ENCODE peak calls at places on chromosome 15, in five cellular contexts. I, J, T, S and F are unnamed samples.

GRCh38 chr15:73922186-73923151 is 3.8 kb upstream of the LOXL1 start:
- DNase-seq in T (peak; percentile 43), S (no peak), J (no peak), I (no peak), F (no peak)

GRCh38 chr15:68299436-68299835 is 21.9 kb downstream of the FEM1B start:
- DNase-seq in T (no peak), S (peak; percentile 16), I (no peak), J (no peak), F (no peak)

GRCh38 chr15:62524848-62525247 is 359.8 kb upstream of the C2CD4B start:
- DNase-seq in T (no peak), I (peak; percentile 50), S (no peak), J (no peak), F (no peak)

GRCh38 chr15:48872632-48873031 is 5.3 kb upstream of the EID1 start:
- DNase-seq in T (no peak), S (no peak), I (no peak), J (no peak), F (no peak)

GRCh38 chr15:48858401-48858800 is 19.5 kb upstream of the EID1 start:
- DNase-seq in T (no peak), I (peak; percentile 56), S (no peak), J (no peak), F (no peak)

GRCh38 chr15:99307735-99308134 is 56.5 kb downstream of the LRRC28 start:
- DNase-seq in T (no peak), I (no peak), S (no peak), J (no peak), F (no peak)

GRCh38 chr15:70245932-70246622 is 148.4 kb upstream of the TLE3 start:
- DNase-seq in J (no peak), S (no peak), I (peak; percentile 71), T (peak; percentile 74), F (no peak)

GRCh38 chr15:53872410-53872809 is 105.8 kb upstream of the UNC13C start:
- DNase-seq in S (no peak), J (no peak), T (no peak), I (no peak), F (no peak)

GRCh38 chr15:96311639-96312038 is 18.9 kb upstream of the NR2F2 start:
- DNase-seq in I (no peak), S (no peak), J (no peak), T (no peak), F (no peak)

GRCh38 chr15:96553006-96553405 is 222.5 kb downstream of the NR2F2 start:
- DNase-seq in S (no peak), J (no peak), T (no peak), I (no peak), F (no peak)

GRCh38 chr15:80194914-80195313 is 42.1 kb downstream of the FAH start:
- DNase-seq in S (no peak), T (no peak), I (no peak), J (no peak), F (no peak)

GRCh38 chr15:68204776-68205557 is at the start of gene CALML4:
- DNase-seq in I (peak; percentile 39), T (peak; percentile 74), J (no peak), S (peak; percentile 95), F (peak; percentile 90)

GRCh38 chr15:31340591-31340990 is 14.0 kb downstream of the KLF13 start:
- DNase-seq in J (no peak), S (no peak), T (no peak), I (no peak), F (no peak)

GRCh38 chr15:74375303-74375693 is 7.9 kb upstream of the CYP11A1 start:
- DNase-seq in T (peak; percentile 85), J (no peak), I (peak; percentile 93), S (peak; percentile 89), F (peak; percentile 70)

GRCh38 chr15:80710635-80711553 is 15.8 kb downstream of the ABHD17C start:
- DNase-seq in T (no peak), I (peak; percentile 52), J (no peak), S (no peak), F (no peak)

GRCh38 chr15:51499379-51499976 is 123.1 kb downstream of the DMXL2 start:
- DNase-seq in S (no peak), I (peak; percentile 60), T (no peak), J (no peak), F (peak; percentile 42)

GRCh38 chr15:38073278-38073930 is 139.0 kb downstream of the TMCO5A start:
- DNase-seq in S (peak; percentile 71), I (peak; percentile 7), J (no peak), T (no peak), F (no peak)

GRCh38 chr15:37086521-37086920 is 13.8 kb downstream of the MEIS2 start:
- DNase-seq in I (no peak), S (no peak), J (no peak), T (no peak), F (no peak)

GRCh38 chr15:80242132-80242769 is 9.8 kb downstream of the CTXND1 start:
- DNase-seq in T (no peak), I (peak; percentile 40), S (no peak), J (no peak), F (no peak)

GRCh38 chr15:61228025-61228901 is 839 bp downstream of the RORA start:
- DNase-seq in S (peak; percentile 24), I (peak; percentile 10), J (no peak), T (peak; percentile 46), F (no peak)

GRCh38 chr15:62875626-62876021 is 166.9 kb upstream of the TPM1 start:
- DNase-seq in J (no peak), S (no peak), I (no peak), T (no peak), F (no peak)

GRCh38 chr15:33190539-33190938 is 4.0 kb downstream of the FMN1 start:
- DNase-seq in T (no peak), J (no peak), I (no peak), S (no peak), F (no peak)

GRCh38 chr15:53564647-53565046 is 194.8 kb downstream of the WDR72 start:
- DNase-seq in S (no peak), J (no peak), T (no peak), I (no peak), F (no peak)

DNA sequence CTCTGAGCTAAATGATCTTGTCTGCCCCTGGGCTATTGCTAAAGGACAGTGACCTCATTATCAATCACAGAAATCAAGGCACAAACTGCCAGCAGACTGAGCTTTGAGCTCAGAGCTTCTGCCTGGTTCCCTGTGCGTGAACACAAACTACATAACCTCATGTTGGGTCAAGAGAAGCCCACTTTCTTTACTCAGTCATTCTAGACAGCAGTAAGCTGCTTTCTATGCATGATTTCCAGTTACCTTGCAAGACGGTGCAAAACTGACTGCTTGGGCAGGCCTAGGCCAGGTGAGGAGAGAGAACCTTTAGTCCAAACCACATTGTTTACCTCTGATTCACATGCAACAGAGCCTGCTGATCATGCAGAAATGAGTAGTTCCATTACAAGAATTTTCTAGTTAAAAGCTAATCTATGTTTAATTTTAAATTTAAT is 75.1 kb downstream of the ARRDC4 start:
- DNase-seq in T (no peak), S (no peak), J (no peak), I (peak; percentile 61), F (no peak)
- TF ChIP-seq CTCF in T (no peak), S (no peak), J (no peak), I (no peak), F (no peak)

DNA sequence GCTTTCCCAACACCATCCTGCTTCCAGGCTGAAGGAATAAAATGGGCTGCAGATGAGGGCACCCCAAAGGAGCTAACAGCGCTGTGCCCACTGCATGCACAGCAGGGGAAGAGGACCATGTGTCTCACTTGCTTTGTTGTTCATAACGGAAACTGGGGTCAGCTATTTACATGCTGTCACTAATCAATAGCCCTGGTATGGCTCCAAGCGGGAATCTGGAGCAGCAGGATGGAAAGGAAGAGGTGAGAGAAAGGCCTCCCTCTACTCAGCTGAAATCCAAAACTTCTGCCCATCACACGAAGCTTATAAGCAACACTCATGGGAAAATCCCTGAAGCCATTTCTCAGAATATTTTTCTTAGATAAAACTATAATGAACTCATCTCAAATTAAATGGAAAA is 67.4 kb downstream of the TBC1D2B start:
- DNase-seq in S (no peak), T (no peak), I (no peak), J (no peak), F (no peak)
- H3K4me3 ChIP-seq in S (no peak overlapping the region), T (no peak overlapping the region), I (no peak overlapping the region), J (no peak overlapping the region), F (no peak overlapping the region)

GRCh38 chr15:40289140-40289775 is 6.4 kb upstream of the ANKRD63 start:
- DNase-seq in J (no peak), S (peak; percentile 84), I (peak; percentile 61), T (no peak), F (peak; percentile 91)
- TF ChIP-seq CTCF in J (no peak), S (no peak), I (peak; percentile 21), T (no peak), F (peak; percentile 64)

DNA sequence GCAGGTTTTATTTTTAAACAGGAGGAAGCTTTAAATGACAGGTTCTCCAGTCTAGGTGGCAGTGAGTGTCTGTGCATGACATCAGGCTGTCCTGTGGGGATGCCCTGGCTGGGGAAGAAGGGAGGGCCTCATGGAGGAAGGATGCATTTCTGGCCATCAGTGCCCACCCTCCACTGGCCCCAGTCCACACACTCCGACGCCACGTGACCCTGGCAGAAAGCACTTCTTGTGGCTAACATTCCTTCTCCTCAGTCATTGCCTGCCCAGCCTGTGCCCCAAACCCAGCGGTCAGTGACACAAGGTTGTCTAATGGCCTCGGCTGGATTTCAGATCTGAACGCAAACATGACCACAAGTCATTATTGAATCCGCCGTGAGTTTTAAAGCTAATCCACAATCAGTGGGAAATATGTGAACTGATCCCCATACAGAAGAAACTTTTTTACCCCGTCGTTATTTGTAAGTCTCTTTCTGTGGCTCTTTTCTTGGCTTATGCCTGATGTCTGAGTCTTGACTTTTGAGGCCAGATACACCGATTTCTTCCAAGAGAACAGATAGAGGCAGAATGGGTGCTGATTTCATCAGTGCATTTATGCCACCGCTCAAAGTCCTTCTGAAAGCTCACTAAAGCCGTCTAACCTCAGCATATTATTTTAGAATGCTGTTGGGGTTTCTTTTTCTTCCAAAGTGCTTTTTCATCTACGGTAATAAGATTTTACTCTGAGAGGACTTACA is 17.3 kb upstream of the LRRK1 start:
- DNase-seq in S (no peak), T (no peak), J (no peak), I (no peak), F (no peak)
- H3K4me3 ChIP-seq in S (no peak overlapping the region), T (peak overlapping the region; percentile 34), J (peak overlapping the region; percentile 46), I (no peak overlapping the region), F (peak overlapping the region; percentile 32)

DNA sequence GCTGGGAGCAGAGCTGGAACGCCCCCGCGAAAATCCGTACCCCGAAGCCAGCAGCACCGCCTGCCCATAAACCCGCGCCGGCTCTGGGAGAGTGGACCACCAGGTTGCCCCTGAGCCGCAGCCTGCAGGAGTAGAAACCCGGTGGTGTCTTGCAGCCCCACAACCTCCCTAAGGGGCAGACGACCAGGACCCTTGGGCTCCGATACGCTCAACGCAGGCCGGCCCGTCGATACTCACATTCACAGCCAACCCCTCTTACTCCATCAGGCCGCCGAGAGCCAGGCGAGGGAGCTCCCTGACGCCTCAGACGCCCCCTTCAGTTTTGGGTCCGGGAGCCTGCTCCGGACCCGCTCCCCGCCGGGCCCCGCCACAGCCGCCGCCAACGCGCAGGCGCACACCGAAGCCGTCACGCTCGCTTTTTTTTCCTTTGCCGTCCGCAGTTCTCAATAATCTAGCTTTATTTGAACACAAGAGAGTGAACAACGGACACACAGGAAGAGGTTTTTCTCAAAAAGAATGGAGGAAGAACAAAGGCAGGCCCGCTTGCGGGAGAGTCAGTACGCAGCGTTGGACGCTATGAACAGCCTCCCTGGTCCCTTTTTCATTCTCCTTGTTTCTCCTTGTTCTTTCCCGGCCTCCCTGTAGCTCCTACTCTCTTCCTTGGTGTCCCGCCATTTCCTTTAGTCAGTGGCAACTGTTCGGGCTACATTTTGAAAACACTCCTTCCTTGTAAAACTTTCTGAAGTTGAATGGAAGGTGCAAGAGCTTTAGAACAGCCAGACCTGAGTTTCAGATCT is at the start of gene ZNF106:
- DNase-seq in J (no peak), I (peak; percentile 91), S (peak; percentile 90), T (peak; percentile 89), F (peak; percentile 56)
- TF ChIP-seq CTCF in J (no peak), I (peak; percentile 18), S (no peak), T (peak; percentile 17), F (peak; percentile 11)